ENCODE peak calls at places on chromosome 15, in eight cellular contexts. One of them, this sample, is unnamed.

GRCh38 chr15:91974321-91974720 is 120.8 kb downstream of the SLCO3A1 start:
- DNase-seq in breast epithelium: no peak
- DNase-seq in IMR-90: no peak
- DNase-seq in heart left ventricle: no peak
- DNase-seq in fibroblast of lung: no peak
- DNase-seq in Peyer's patch: no peak
- DNase-seq in dorsolateral prefrontal cortex: no peak
- DNase-seq in colonic mucosa: no peak
- DNase-seq in this sample: no peak

GRCh38 chr15:83892498-83892897 is 238.6 kb downstream of the ADAMTSL3 start:
- DNase-seq in IMR-90: no peak
- DNase-seq in fibroblast of lung: no peak
- DNase-seq in Peyer's patch: no peak
- DNase-seq in breast epithelium: no peak
- DNase-seq in colonic mucosa: no peak
- DNase-seq in dorsolateral prefrontal cortex: no peak
- DNase-seq in heart left ventricle: no peak
- DNase-seq in this sample: no peak

GRCh38 chr15:98070132-98070531 is 109.6 kb downstream of the ARRDC4 start:
- DNase-seq in dorsolateral prefrontal cortex: no peak
- DNase-seq in breast epithelium: no peak
- DNase-seq in colonic mucosa: no peak
- DNase-seq in heart left ventricle: no peak
- DNase-seq in IMR-90: no peak
- DNase-seq in Peyer's patch: no peak
- DNase-seq in fibroblast of lung: no peak
- DNase-seq in this sample: no peak

GRCh38 chr15:20106026-20106425 is 435.6 kb downstream of the GOLGA6L6 start:
- DNase-seq in breast epithelium: peak; percentile 56
- DNase-seq in IMR-90: no peak
- DNase-seq in fibroblast of lung: no peak
- DNase-seq in heart left ventricle: peak; percentile 71
- DNase-seq in dorsolateral prefrontal cortex: no peak
- DNase-seq in Peyer's patch: peak; percentile 40
- DNase-seq in colonic mucosa: no peak
- DNase-seq in this sample: peak; percentile 56

GRCh38 chr15:77862651-77863104 is 214.8 kb downstream of the TBC1D2B start:
- DNase-seq in dorsolateral prefrontal cortex: no peak
- DNase-seq in fibroblast of lung: no peak
- DNase-seq in IMR-90: no peak
- DNase-seq in heart left ventricle: no peak
- DNase-seq in Peyer's patch: peak; percentile 44
- DNase-seq in breast epithelium: no peak
- DNase-seq in colonic mucosa: no peak
- DNase-seq in this sample: peak; percentile 44

GRCh38 chr15:34223904-34224596 is 766 bp upstream of the EMC4 start:
- DNase-seq in colonic mucosa: peak; percentile 20
- DNase-seq in Peyer's patch: peak; percentile 54
- DNase-seq in IMR-90: peak; percentile 13
- DNase-seq in dorsolateral prefrontal cortex: no peak
- DNase-seq in breast epithelium: no peak
- DNase-seq in fibroblast of lung: no peak
- DNase-seq in heart left ventricle: no peak
- DNase-seq in this sample: no peak

GRCh38 chr15:80163217-80163616 is 10.4 kb downstream of the FAH start:
- DNase-seq in breast epithelium: peak; percentile 59
- DNase-seq in fibroblast of lung: no peak
- DNase-seq in IMR-90: no peak
- DNase-seq in dorsolateral prefrontal cortex: no peak
- DNase-seq in heart left ventricle: no peak
- DNase-seq in colonic mucosa: no peak
- DNase-seq in Peyer's patch: no peak
- DNase-seq in this sample: no peak

GRCh38 chr15:89335289-89336041 is 841 bp upstream of the POLG start:
- DNase-seq in Peyer's patch: peak; percentile 61
- DNase-seq in colonic mucosa: peak; percentile 56
- DNase-seq in IMR-90: no peak
- DNase-seq in dorsolateral prefrontal cortex: peak; percentile 35
- DNase-seq in breast epithelium: no peak
- DNase-seq in heart left ventricle: peak; percentile 63
- DNase-seq in fibroblast of lung: no peak
- DNase-seq in this sample: no peak

GRCh38 chr15:97959738-97960363 is 652 bp upstream of the ARRDC4 start:
- DNase-seq in colonic mucosa: peak; percentile 45
- DNase-seq in dorsolateral prefrontal cortex: no peak
- DNase-seq in heart left ventricle: no peak
- DNase-seq in Peyer's patch: no peak
- DNase-seq in breast epithelium: no peak
- DNase-seq in fibroblast of lung: no peak
- DNase-seq in IMR-90: no peak
- DNase-seq in this sample: no peak

GRCh38 chr15:28098766-28099554 is at the start of gene OCA2:
- DNase-seq in Peyer's patch: peak; percentile 70
- DNase-seq in dorsolateral prefrontal cortex: no peak
- DNase-seq in heart left ventricle: peak; percentile 78
- DNase-seq in colonic mucosa: peak; percentile 68
- DNase-seq in breast epithelium: no peak
- DNase-seq in IMR-90: peak; percentile 30
- DNase-seq in fibroblast of lung: peak; percentile 50
- DNase-seq in this sample: peak; percentile 79

GRCh38 chr15:79474252-79474651 is 42.1 kb downstream of the MINAR1 start:
- DNase-seq in IMR-90: peak; percentile 31
- DNase-seq in Peyer's patch: no peak
- DNase-seq in heart left ventricle: no peak
- DNase-seq in colonic mucosa: no peak
- DNase-seq in breast epithelium: no peak
- DNase-seq in dorsolateral prefrontal cortex: no peak
- DNase-seq in fibroblast of lung: peak; percentile 97
- DNase-seq in this sample: no peak

GRCh38 chr15:63495780-63496179 is 8.6 kb upstream of the USP3 start:
- DNase-seq in breast epithelium: no peak
- DNase-seq in dorsolateral prefrontal cortex: no peak
- DNase-seq in fibroblast of lung: no peak
- DNase-seq in IMR-90: no peak
- DNase-seq in colonic mucosa: no peak
- DNase-seq in heart left ventricle: no peak
- DNase-seq in Peyer's patch: no peak
- DNase-seq in this sample: no peak

GRCh38 chr15:101652783-101653430 is 726 bp upstream of the TM2D3 start:
- DNase-seq in fibroblast of lung: no peak
- DNase-seq in heart left ventricle: no peak
- DNase-seq in breast epithelium: no peak
- DNase-seq in dorsolateral prefrontal cortex: no peak
- DNase-seq in IMR-90: no peak
- DNase-seq in colonic mucosa: no peak
- DNase-seq in Peyer's patch: no peak
- DNase-seq in this sample: no peak
- H3K27ac ChIP-seq in fibroblast of lung: peak overlapping the region; percentile 92
- H3K27ac ChIP-seq in heart left ventricle: peak overlapping the region; percentile 97
- H3K27ac ChIP-seq in breast epithelium: peak overlapping the region; percentile 98
- H3K27ac ChIP-seq in dorsolateral prefrontal cortex: peak overlapping the region; percentile 97
- H3K27ac ChIP-seq in IMR-90: peak overlapping the region; percentile 96
- H3K27ac ChIP-seq in colonic mucosa: peak overlapping the region; percentile 96
- H3K27ac ChIP-seq in Peyer's patch: peak overlapping the region; percentile 99
- H3K27ac ChIP-seq in this sample: peak overlapping the region; percentile 98

GRCh38 chr15:29838352-29839010 is 16.2 kb upstream of the TJP1 start:
- DNase-seq in Peyer's patch: no peak
- DNase-seq in dorsolateral prefrontal cortex: no peak
- DNase-seq in heart left ventricle: no peak
- DNase-seq in IMR-90: no peak
- DNase-seq in breast epithelium: no peak
- DNase-seq in colonic mucosa: no peak
- DNase-seq in fibroblast of lung: no peak
- DNase-seq in this sample: no peak

GRCh38 chr15:29840054-29840453 is 17.8 kb upstream of the TJP1 start:
- DNase-seq in breast epithelium: no peak
- DNase-seq in dorsolateral prefrontal cortex: no peak
- DNase-seq in heart left ventricle: no peak
- DNase-seq in fibroblast of lung: no peak
- DNase-seq in colonic mucosa: no peak
- DNase-seq in Peyer's patch: no peak
- DNase-seq in IMR-90: no peak
- DNase-seq in this sample: no peak

GRCh38 chr15:29842290-29842689 is 20.0 kb upstream of the TJP1 start:
- DNase-seq in heart left ventricle: no peak
- DNase-seq in IMR-90: no peak
- DNase-seq in breast epithelium: no peak
- DNase-seq in fibroblast of lung: no peak
- DNase-seq in Peyer's patch: no peak
- DNase-seq in dorsolateral prefrontal cortex: no peak
- DNase-seq in colonic mucosa: no peak
- DNase-seq in this sample: no peak

GRCh38 chr15:29844290-29844903 is 22.1 kb upstream of the TJP1 start:
- DNase-seq in dorsolateral prefrontal cortex: no peak
- DNase-seq in heart left ventricle: no peak
- DNase-seq in fibroblast of lung: peak; percentile 75
- DNase-seq in colonic mucosa: no peak
- DNase-seq in IMR-90: peak; percentile 76
- DNase-seq in breast epithelium: no peak
- DNase-seq in Peyer's patch: no peak
- DNase-seq in this sample: no peak

GRCh38 chr15:29840928-29841327 is 18.7 kb upstream of the TJP1 start:
- DNase-seq in Peyer's patch: no peak
- DNase-seq in IMR-90: no peak
- DNase-seq in breast epithelium: no peak
- DNase-seq in heart left ventricle: no peak
- DNase-seq in fibroblast of lung: peak; percentile 25
- DNase-seq in colonic mucosa: no peak
- DNase-seq in dorsolateral prefrontal cortex: no peak
- DNase-seq in this sample: no peak
- H3K4me3 ChIP-seq in Peyer's patch: no peak overlapping the region
- H3K4me3 ChIP-seq in IMR-90: no peak overlapping the region
- H3K4me3 ChIP-seq in breast epithelium: no peak overlapping the region
- H3K4me3 ChIP-seq in heart left ventricle: no peak overlapping the region
- H3K4me3 ChIP-seq in fibroblast of lung: no peak overlapping the region
- H3K4me3 ChIP-seq in colonic mucosa: no peak overlapping the region
- H3K4me3 ChIP-seq in dorsolateral prefrontal cortex: no peak overlapping the region
- H3K4me3 ChIP-seq in this sample: no peak overlapping the region

GRCh38 chr15:94036156-94036555 is 195.2 kb upstream of the MCTP2 start:
- DNase-seq in breast epithelium: no peak
- DNase-seq in heart left ventricle: no peak
- DNase-seq in IMR-90: no peak
- DNase-seq in fibroblast of lung: no peak
- DNase-seq in Peyer's patch: no peak
- DNase-seq in dorsolateral prefrontal cortex: no peak
- DNase-seq in colonic mucosa: no peak
- DNase-seq in this sample: no peak

GRCh38 chr15:94041731-94042130 is 189.6 kb upstream of the MCTP2 start:
- DNase-seq in fibroblast of lung: peak; percentile 61
- DNase-seq in heart left ventricle: no peak
- DNase-seq in IMR-90: no peak
- DNase-seq in colonic mucosa: no peak
- DNase-seq in Peyer's patch: no peak
- DNase-seq in dorsolateral prefrontal cortex: no peak
- DNase-seq in breast epithelium: no peak
- DNase-seq in this sample: no peak

GRCh38 chr15:94042163-94042954 is 189.0 kb upstream of the MCTP2 start:
- DNase-seq in breast epithelium: no peak
- DNase-seq in heart left ventricle: no peak
- DNase-seq in fibroblast of lung: peak; percentile 97
- DNase-seq in IMR-90: peak; percentile 68
- DNase-seq in dorsolateral prefrontal cortex: no peak
- DNase-seq in colonic mucosa: peak; percentile 18
- DNase-seq in Peyer's patch: no peak
- DNase-seq in this sample: no peak

GRCh38 chr15:94040523-94041248 is 190.7 kb upstream of the MCTP2 start:
- DNase-seq in Peyer's patch: no peak
- DNase-seq in IMR-90: no peak
- DNase-seq in dorsolateral prefrontal cortex: no peak
- DNase-seq in heart left ventricle: no peak
- DNase-seq in colonic mucosa: no peak
- DNase-seq in breast epithelium: no peak
- DNase-seq in fibroblast of lung: peak; percentile 67
- DNase-seq in this sample: no peak
- TF ChIP-seq CTCF in Peyer's patch: no peak
- TF ChIP-seq CTCF in IMR-90: no peak
- TF ChIP-seq CTCF in dorsolateral prefrontal cortex: no peak
- TF ChIP-seq CTCF in heart left ventricle: no peak
- TF ChIP-seq CTCF in colonic mucosa: no peak
- TF ChIP-seq CTCF in breast epithelium: no peak
- TF ChIP-seq CTCF in fibroblast of lung: no peak
- TF ChIP-seq CTCF in this sample: no peak

GRCh38 chr15:96340611-96341464 is 10.3 kb downstream of the NR2F2 start:
- DNase-seq in breast epithelium: no peak
- DNase-seq in dorsolateral prefrontal cortex: no peak
- DNase-seq in heart left ventricle: peak; percentile 68
- DNase-seq in IMR-90: peak; percentile 73
- DNase-seq in Peyer's patch: no peak
- DNase-seq in colonic mucosa: peak; percentile 41
- DNase-seq in fibroblast of lung: peak; percentile 70
- DNase-seq in this sample: peak; percentile 56

GRCh38 chr15:96342611-96343528 is 12.4 kb downstream of the NR2F2 start:
- DNase-seq in colonic mucosa: peak; percentile 22
- DNase-seq in IMR-90: no peak
- DNase-seq in heart left ventricle: no peak
- DNase-seq in dorsolateral prefrontal cortex: no peak
- DNase-seq in breast epithelium: no peak
- DNase-seq in fibroblast of lung: peak; percentile 51
- DNase-seq in Peyer's patch: no peak
- DNase-seq in this sample: no peak

GRCh38 chr15:96343529-96344072 is 13.1 kb downstream of the NR2F2 start:
- DNase-seq in breast epithelium: no peak
- DNase-seq in dorsolateral prefrontal cortex: no peak
- DNase-seq in Peyer's patch: no peak
- DNase-seq in fibroblast of lung: peak; percentile 29
- DNase-seq in IMR-90: no peak
- DNase-seq in heart left ventricle: peak; percentile 71
- DNase-seq in colonic mucosa: peak; percentile 14
- DNase-seq in this sample: no peak

GRCh38 chr15:96341465-96342142 is 11.1 kb downstream of the NR2F2 start:
- DNase-seq in breast epithelium: no peak
- DNase-seq in dorsolateral prefrontal cortex: no peak
- DNase-seq in fibroblast of lung: peak; percentile 47
- DNase-seq in Peyer's patch: no peak
- DNase-seq in IMR-90: no peak
- DNase-seq in heart left ventricle: peak; percentile 58
- DNase-seq in colonic mucosa: peak; percentile 20
- DNase-seq in this sample: peak; percentile 39

GRCh38 chr15:96342143-96342466 is 11.6 kb downstream of the NR2F2 start:
- DNase-seq in breast epithelium: no peak
- DNase-seq in colonic mucosa: no peak
- DNase-seq in Peyer's patch: no peak
- DNase-seq in heart left ventricle: no peak
- DNase-seq in IMR-90: no peak
- DNase-seq in fibroblast of lung: no peak
- DNase-seq in dorsolateral prefrontal cortex: no peak
- DNase-seq in this sample: no peak
- H3K27ac ChIP-seq in breast epithelium: peak overlapping the region; percentile 93
- H3K27ac ChIP-seq in colonic mucosa: peak overlapping the region; percentile 84
- H3K27ac ChIP-seq in Peyer's patch: peak overlapping the region; percentile 62
- H3K27ac ChIP-seq in heart left ventricle: peak overlapping the region; percentile 92
- H3K27ac ChIP-seq in IMR-90: peak overlapping the region; percentile 88
- H3K27ac ChIP-seq in fibroblast of lung: peak overlapping the region; percentile 85
- H3K27ac ChIP-seq in dorsolateral prefrontal cortex: peak overlapping the region; percentile 86
- H3K27ac ChIP-seq in this sample: peak overlapping the region; percentile 90

This sample was measured in lower lobe of right lung.